ENCODE peak calls at places on chromosomes 11 and 22, in eight cellular contexts. M is BE2C, P is breast epithelium, K is neuronal stem cell, Z is Peyer's patch, B is heart left ventricle, O is neural progenitor cell, E is heart right ventricle. N is an unnamed sample. For H3K27me3 and H3K4me1, the result is how much of the 10 kb centered on the place peaks cover.

GRCh38 chr11:105230586-105230985 is 91.0 kb upstream of the CARD18 start:
- DNase-seq in M (no peak), P (no peak), K (no peak), Z (no peak), B (no peak), O (no peak), E (no peak), N (no peak)

GRCh38 chr11:123452799-123453198 is 22.7 kb downstream of the GRAMD1B start:
- DNase-seq in M (no peak), P (no peak), K (no peak), Z (no peak), B (no peak), O (no peak), E (no peak), N (no peak)

GRCh38 chr11:120717042-120717441 is 205.5 kb downstream of the GRIK4 start:
- DNase-seq in M (no peak), P (no peak), K (no peak), Z (no peak), B (no peak), O (no peak), E (no peak), N (no peak)

GRCh38 chr11:70824590-70825300 is 426.4 kb downstream of the CTTN start:
- DNase-seq in M (no peak), P (no peak), K (no peak), Z (no peak), B (no peak), O (peak), E (no peak), N (no peak)

GRCh38 chr22:18078329-18079041 is 695 bp downstream of the PEX26 start:
- DNase-seq in M (peak), P (no peak), K (no peak), Z (peak), B (no peak), O (no peak), E (no peak), N (peak)

GRCh38 chr22:19107730-19108074 is 14.5 kb downstream of the DGCR2 start:
- DNase-seq in M (no peak), P (no peak), K (no peak), Z (no peak), B (no peak), O (no peak), E (no peak), N (no peak)

GRCh38 chr22:44472583-44472982 is 25.4 kb downstream of the RTL6 start:
- DNase-seq in M (no peak), P (no peak), K (no peak), Z (no peak), B (no peak), O (no peak), E (no peak), N (no peak)

GRCh38 chr11:112520293-112520692 is 259.6 kb upstream of the PLET1 start:
- DNase-seq in M (no peak), P (no peak), K (no peak), Z (no peak), B (no peak), O (no peak), E (no peak), N (no peak)

GRCh38 chr11:66346476-66347424 is 679 bp downstream of the B4GAT1 start:
- DNase-seq in M (no peak), P (no peak), K (no peak), Z (no peak), B (no peak), O (peak), E (no peak), N (peak)

GRCh38 chr11:1929621-1930447 is 10.3 kb downstream of the TNNT3 start:
- DNase-seq in M (no peak), P (no peak), K (no peak), Z (peak), B (no peak), O (no peak), E (no peak), N (no peak)

GRCh38 chr11:102494216-102494615 is 36.3 kb downstream of the MMP7 start:
- DNase-seq in M (no peak), P (no peak), K (no peak), Z (no peak), B (no peak), O (no peak), E (no peak), N (no peak)

GRCh38 chr11:83033972-83034672 is 37.6 kb downstream of the RAB30 start:
- DNase-seq in M (peak), P (peak), K (no peak), Z (no peak), B (peak), O (peak), E (peak), N (peak)

GRCh38 chr22:27778299-27779090 is 23.1 kb downstream of the MN1 start:
- DNase-seq in M (no peak), P (no peak), K (no peak), Z (no peak), B (no peak), O (peak), E (no peak), N (no peak)

GRCh38 chr11:36763187-36763586 is 165.2 kb upstream of the RAG2 start:
- DNase-seq in M (no peak), P (no peak), K (no peak), Z (no peak), B (no peak), O (no peak), E (no peak), N (no peak)

GRCh38 chr11:114208371-114208770 is 87.8 kb upstream of the NNMT start:
- DNase-seq in M (no peak), P (no peak), K (no peak), Z (no peak), B (no peak), O (no peak), E (no peak), N (no peak)

GRCh38 chr22:50185384-50186087 is at the start of gene TRABD:
- DNase-seq in M (peak), P (peak), K (peak), Z (peak), B (peak), O (peak), E (peak), N (peak)

GRCh38 chr22:27063381-27063780 is 406.0 kb downstream of the MIAT start:
- DNase-seq in M (no peak), P (no peak), K (no peak), Z (no peak), B (no peak), O (no peak), E (no peak), N (no peak)

GRCh38 chr22:39439170-39439569 is 17.6 kb upstream of the MGAT3 start:
- DNase-seq in M (no peak), P (no peak), K (no peak), Z (no peak), B (no peak), O (no peak), E (no peak), N (no peak)

GRCh38 chr22:32969502-32969901 is 88.7 kb downstream of the SYN3 start:
- DNase-seq in M (no peak), P (no peak), K (no peak), Z (no peak), B (no peak), O (no peak), E (no peak), N (no peak)

GRCh38 chr22:40484906-40485660 is 114.7 kb downstream of the SGSM3 start:
- DNase-seq in M (no peak), P (no peak), K (no peak), Z (no peak), B (no peak), O (no peak), E (no peak), N (no peak)

GRCh38 chr11:68792400-68792955 is 41.2 kb upstream of the TESMIN start:
- DNase-seq in M (no peak), P (no peak), K (no peak), Z (no peak), B (no peak), O (no peak), E (no peak), N (no peak)

GRCh38 chr11:74870485-74870884 is 78.4 kb downstream of the XRRA1 start:
- DNase-seq in M (peak), P (no peak), K (no peak), Z (no peak), B (no peak), O (peak), E (no peak), N (no peak)

GRCh38 chr22:35971418-35972119 is 57.1 kb downstream of the RBFOX2 start:
- DNase-seq in M (peak), P (peak), K (no peak), Z (no peak), B (peak), O (no peak), E (peak), N (no peak)

GRCh38 chr11:32396331-32396730 is 39.0 kb downstream of the WT1 start:
- DNase-seq in M (no peak), P (no peak), K (no peak), Z (no peak), B (no peak), O (no peak), E (no peak), N (no peak)

GRCh38 chr22:37626556-37627075 is 12.9 kb upstream of the SH3BP1 start:
- DNase-seq in M (no peak), P (no peak), K (no peak), Z (peak), B (no peak), O (no peak), E (no peak), N (no peak)

GRCh38 chr22:37625737-37626136 is 13.7 kb upstream of the SH3BP1 start:
- DNase-seq in M (no peak), P (no peak), K (no peak), Z (no peak), B (no peak), O (no peak), E (no peak), N (no peak)

GRCh38 chr22:37624876-37625275 is 14.6 kb upstream of the SH3BP1 start:
- DNase-seq in M (no peak), P (no peak), K (no peak), Z (no peak), B (no peak), O (no peak), E (no peak), N (no peak)

GRCh38 chr22:37627091-37627490 is 12.4 kb upstream of the SH3BP1 start:
- DNase-seq in M (no peak), P (no peak), K (no peak), Z (peak), B (no peak), O (no peak), E (no peak), N (no peak)

GRCh38 chr22:37626144-37626543 is 13.3 kb upstream of the SH3BP1 start:
- DNase-seq in M (no peak), P (peak), K (no peak), Z (peak), B (peak), O (no peak), E (peak), N (peak)
- H3K27me3 ChIP-seq in M (under half), P (under half), K (under half), Z (under half), B (under half), O (under half), E (under half), N (under half)

DNA sequence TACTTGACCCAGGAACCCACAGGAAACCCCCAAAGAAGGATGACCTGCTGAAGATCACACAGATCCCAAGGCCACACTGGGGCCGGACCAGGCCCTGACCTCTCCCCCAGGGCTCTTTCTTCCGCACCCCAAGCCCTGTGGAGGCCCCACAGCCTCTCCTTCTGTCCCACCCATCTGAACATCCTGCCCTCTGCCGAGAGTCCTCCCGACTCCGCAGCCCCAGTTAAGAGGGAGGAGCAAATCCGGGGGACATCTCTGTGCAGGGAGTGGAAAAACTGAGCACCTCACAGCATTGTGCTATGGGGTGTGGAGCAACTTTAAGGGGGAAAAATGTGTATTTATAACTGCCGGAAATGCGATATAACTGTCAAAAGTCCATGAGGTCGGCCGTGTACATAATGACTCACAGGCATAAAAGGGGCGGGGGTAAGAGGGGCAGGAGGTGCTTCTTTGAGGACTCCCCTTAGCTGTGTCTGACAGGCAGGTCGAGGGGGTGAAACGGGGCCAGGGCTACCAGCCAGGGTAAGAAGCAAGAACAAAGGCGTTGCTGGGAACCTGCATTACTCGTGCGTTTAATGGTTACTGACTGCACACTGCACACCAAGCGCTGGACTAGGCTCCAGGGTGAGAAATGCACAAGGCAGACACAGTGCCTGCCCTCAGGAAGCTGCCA is 57.2 kb downstream of the WNT11 start:
- DNase-seq in M (no peak), P (no peak), K (no peak), Z (peak), B (no peak), O (no peak), E (peak), N (no peak)
- H3K4me1 ChIP-seq in M (under half), P (under half), K (under half), Z (under half), B (under half), O (under half), E (under half), N (under half)

DNA sequence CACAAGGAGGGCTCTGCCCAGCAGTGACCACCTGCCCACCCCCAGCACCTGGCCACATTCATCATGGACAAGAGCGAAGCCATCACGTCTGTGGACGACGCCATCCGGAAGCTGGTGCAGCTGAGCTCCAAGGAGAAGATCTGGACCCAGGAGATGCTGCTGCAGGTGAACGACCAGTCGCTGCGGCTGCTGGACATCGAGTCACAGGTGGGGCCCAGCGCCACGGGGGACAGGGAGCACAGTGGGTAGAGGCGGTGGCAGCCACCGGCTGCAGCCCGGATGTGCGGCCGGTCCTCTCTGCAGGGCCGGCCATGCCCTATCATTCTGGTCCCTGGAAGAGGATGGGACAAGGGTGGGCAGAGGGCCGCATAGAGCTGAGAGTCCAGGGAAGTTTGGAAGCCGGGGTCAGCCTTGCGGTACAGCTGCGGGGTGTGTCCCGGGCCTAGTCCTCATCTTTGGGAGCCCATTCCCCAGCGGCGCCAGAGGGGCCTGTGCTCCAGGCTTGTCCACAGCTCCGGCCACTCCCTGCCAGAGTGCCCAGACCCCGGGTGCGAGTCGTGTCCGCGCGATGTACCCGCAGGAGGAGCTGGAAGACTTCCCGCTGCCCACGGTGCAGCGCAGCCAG is 14.1 kb downstream of the EPS8L2 start:
- DNase-seq in M (no peak), P (no peak), K (no peak), Z (no peak), B (no peak), O (no peak), E (no peak), N (no peak)
- H3K4me3 ChIP-seq in M (no peak), P (no peak), K (peak), Z (no peak), B (no peak), O (peak), E (no peak), N (no peak)

GRCh38 chr11:86638673-86639072 is 33.7 kb downstream of the ME3 start:
- DNase-seq in M (no peak), P (no peak), K (no peak), Z (no peak), B (no peak), O (no peak), E (no peak), N (no peak)

GRCh38 chr11:86639172-86639571 is 33.2 kb downstream of the ME3 start:
- DNase-seq in M (no peak), P (no peak), K (no peak), Z (no peak), B (no peak), O (no peak), E (no peak), N (no peak)

GRCh38 chr11:86632499-86633269 is 39.7 kb downstream of the ME3 start:
- DNase-seq in M (no peak), P (no peak), K (peak), Z (no peak), B (no peak), O (peak), E (no peak), N (no peak)

GRCh38 chr11:86637976-86638375 is 34.4 kb downstream of the ME3 start:
- DNase-seq in M (no peak), P (no peak), K (no peak), Z (no peak), B (no peak), O (no peak), E (no peak), N (no peak)

GRCh38 chr11:86636275-86636674 is 36.1 kb downstream of the ME3 start:
- DNase-seq in M (no peak), P (no peak), K (no peak), Z (no peak), B (no peak), O (no peak), E (no peak), N (no peak)
- H3K27me3 ChIP-seq in M (under half), P (under half), K (under half), Z (under half), B (under half), O (under half), E (under half), N (under half)

GRCh38 chr11:12169822-12170221 is 59.4 kb downstream of the MICAL2 start:
- DNase-seq in M (no peak), P (no peak), K (no peak), Z (no peak), B (no peak), O (no peak), E (no peak), N (no peak)

GRCh38 chr11:12167098-12167999 is 57.0 kb downstream of the MICAL2 start:
- DNase-seq in M (no peak), P (no peak), K (no peak), Z (peak), B (peak), O (no peak), E (no peak), N (no peak)

GRCh38 chr11:12166299-12167092 is 56.1 kb downstream of the MICAL2 start:
- DNase-seq in M (no peak), P (no peak), K (no peak), Z (no peak), B (peak), O (no peak), E (no peak), N (no peak)

GRCh38 chr11:12170501-12170900 is 60.1 kb downstream of the MICAL2 start:
- DNase-seq in M (no peak), P (no peak), K (no peak), Z (no peak), B (no peak), O (no peak), E (no peak), N (no peak)

GRCh38 chr11:12168114-12168513 is 57.7 kb downstream of the MICAL2 start:
- DNase-seq in M (no peak), P (no peak), K (no peak), Z (no peak), B (no peak), O (no peak), E (no peak), N (no peak)
- H3K4me1 ChIP-seq in M (under half), P (under half), K (under half), Z (half or more), B (under half), O (under half), E (half or more), N (under half)

DNA sequence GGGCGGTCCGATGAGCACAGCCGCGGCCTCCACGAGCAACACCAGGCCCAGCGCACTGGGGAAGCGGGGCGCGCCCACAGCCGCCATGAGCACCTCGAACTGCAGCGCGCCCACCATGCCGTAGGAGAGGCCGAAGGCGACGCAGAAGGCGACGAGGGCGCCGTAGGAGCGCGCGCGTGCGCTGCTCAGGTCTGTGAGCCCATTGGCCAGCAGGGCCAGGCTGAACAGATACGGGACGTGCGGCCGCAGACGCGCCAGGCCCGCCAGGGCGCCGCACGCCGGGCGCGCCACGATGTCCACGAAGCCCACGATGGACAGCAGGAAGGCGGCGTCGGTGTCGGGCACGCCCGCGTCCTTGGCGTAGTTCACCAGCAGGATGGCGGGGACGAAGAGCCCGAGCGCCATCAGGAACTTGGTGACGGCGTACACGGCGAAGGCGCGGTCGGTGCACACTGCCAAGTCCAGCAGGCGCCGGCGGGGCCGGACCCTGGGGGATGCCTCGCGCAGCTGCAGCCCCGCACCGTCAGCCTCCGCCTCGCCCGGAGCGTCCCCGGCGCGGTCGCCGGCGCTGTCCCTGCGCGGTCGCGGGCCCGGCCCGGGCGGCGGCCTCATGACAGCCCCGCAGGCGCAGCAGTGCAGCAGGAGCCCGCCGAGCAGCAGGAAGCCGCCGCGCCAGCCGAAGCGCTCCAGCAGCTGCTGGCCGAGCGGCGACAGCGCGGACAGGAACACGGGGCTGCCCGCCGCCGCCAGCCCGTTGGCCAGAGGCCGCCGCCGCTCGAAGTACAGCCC is 2.9 kb downstream of the SLC16A8 start:
- DNase-seq in M (peak), P (no peak), K (no peak), Z (peak), B (peak), O (peak), E (no peak), N (no peak)
- H3K4me3 ChIP-seq in M (peak), P (peak), K (peak), Z (peak), B (peak), O (peak), E (peak), N (peak)

GRCh38 chr11:8267831-8268529 is 4.3 kb upstream of the LMO1 start:
- DNase-seq in M (peak), P (no peak), K (no peak), Z (peak), B (no peak), O (peak), E (no peak), N (peak)

GRCh38 chr11:8263769-8264410 is at the start of gene LMO1:
- DNase-seq in M (peak), P (peak), K (peak), Z (peak), B (peak), O (peak), E (peak), N (peak)

GRCh38 chr11:8267280-8267679 is 3.6 kb upstream of the LMO1 start:
- DNase-seq in M (no peak), P (no peak), K (no peak), Z (peak), B (no peak), O (no peak), E (no peak), N (peak)

GRCh38 chr11:8266246-8267241 is 2.9 kb upstream of the LMO1 start:
- DNase-seq in M (no peak), P (no peak), K (no peak), Z (peak), B (no peak), O (no peak), E (no peak), N (no peak)

DNA sequence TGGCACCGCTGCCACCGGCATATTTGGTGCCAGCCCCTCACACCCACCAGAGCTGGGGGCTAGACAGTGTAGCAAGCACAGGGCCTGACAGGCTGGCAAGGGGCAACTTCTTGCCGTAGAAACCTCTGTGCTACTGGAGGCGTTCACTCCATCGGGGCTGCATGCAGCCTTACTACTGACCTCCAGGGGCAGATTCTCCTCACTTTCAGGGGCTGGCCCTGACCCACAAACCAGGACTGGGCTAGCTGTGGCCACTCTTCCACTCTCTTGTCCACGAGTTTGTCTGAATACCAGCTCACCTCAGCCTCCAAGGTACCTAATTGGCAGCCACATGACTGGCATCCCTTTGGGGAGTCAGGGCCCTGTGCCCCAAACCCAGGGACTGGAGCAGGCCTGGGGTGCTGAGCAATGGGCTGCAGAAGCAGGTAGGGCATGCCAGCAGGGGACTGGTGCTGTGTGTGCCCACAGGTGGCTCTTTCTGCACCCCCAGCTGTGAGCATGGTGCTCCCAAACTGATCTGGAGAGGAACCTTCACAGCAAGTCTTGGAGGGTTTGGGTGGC is 2.1 kb upstream of the LMO1 start:
- DNase-seq in M (no peak), P (no peak), K (no peak), Z (peak), B (no peak), O (peak), E (no peak), N (peak)
- H3K27me3 ChIP-seq in M (under half), P (half or more), K (half or more), Z (under half), B (half or more), O (half or more), E (under half), N (under half)